ENCODE peak calls at places on chromosomes 4 and X, in six cellular contexts. P, G, E, B, H and V are unnamed samples.

GRCh38 chr4:948936-949300 is 16.7 kb downstream of the TMEM175 start:
- DNase-seq in P (no peak), G (no peak), E (no peak), B (no peak), H (no peak), V (peak; percentile 39)

GRCh38 chr4:77921701-77922100 is 59.1 kb downstream of the MRPL1 start:
- DNase-seq in P (no peak), G (no peak), E (peak; percentile 75), B (peak; percentile 56), H (no peak), V (no peak)

GRCh38 chr4:149549911-149550310 is 265.7 kb downstream of the IQCM start:
- DNase-seq in P (no peak), G (peak; percentile 17), E (no peak), B (peak; percentile 17), H (no peak), V (peak; percentile 75)

GRCh38 chrX:40570346-40571093 is 10.2 kb upstream of the ATP6AP2 start:
- DNase-seq in P (peak; percentile 70), G (no peak), E (no peak), B (no peak), H (no peak), V (peak; percentile 75)

GRCh38 chrX:133362538-133362937 is 52.8 kb downstream of the GPC4 start:
- DNase-seq in P (no peak), G (no peak), E (no peak), B (no peak), H (no peak), V (no peak)

GRCh38 chr4:75511841-75512240 is 2.4 kb downstream of the RCHY1 start:
- DNase-seq in P (no peak), G (no peak), E (no peak), B (no peak), H (no peak), V (no peak)

GRCh38 chrX:152656087-152656486 is 18.4 kb downstream of the GABRQ start:
- DNase-seq in P (no peak), G (no peak), E (no peak), B (no peak), H (no peak), V (no peak)

GRCh38 chr4:152478456-152479237 is 57.2 kb downstream of the FBXW7 start:
- DNase-seq in P (no peak), G (no peak), E (no peak), B (no peak), H (no peak), V (no peak)

GRCh38 chrX:132908891-132909290 is 49.5 kb downstream of the HS6ST2 start:
- DNase-seq in P (no peak), G (no peak), E (no peak), B (no peak), H (no peak), V (peak; percentile 49)

GRCh38 chrX:82589410-82589809 is 918.7 kb upstream of the POU3F4 start:
- DNase-seq in P (no peak), G (no peak), E (no peak), B (no peak), H (no peak), V (no peak)

GRCh38 chr4:76147454-76148141 is 599 bp downstream of the NUP54 start:
- DNase-seq in P (peak; percentile 86), G (no peak), E (peak; percentile 33), B (peak; percentile 84), H (peak; percentile 20), V (peak; percentile 99)

GRCh38 chr4:8039290-8039689 is 99.6 kb upstream of the AFAP1 start:
- DNase-seq in P (no peak), G (no peak), E (no peak), B (no peak), H (no peak), V (no peak)

GRCh38 chrX:48703642-48704481 is 7.3 kb downstream of the SUV39H1 start:
- DNase-seq in P (no peak), G (no peak), E (no peak), B (peak; percentile 19), H (no peak), V (no peak)

GRCh38 chr4:80500593-80500992 is 165.1 kb downstream of the CFAP299 start:
- DNase-seq in P (no peak), G (no peak), E (no peak), B (peak; percentile 7), H (no peak), V (no peak)